ENCODE peak calls at places on chromosomes 12 and 14, in six cellular contexts. W is CD8-positive, alpha-beta memory T cell; N is fibroblast of lung; T is NCI-H1092 treated with DMSO at 0.1 percent for 48 hours; V is dorsolateral prefrontal cortex; K is stomach. P is an unnamed sample.
A peak's percentile ranks its signal among the peaks of the same experiment; 100 is the strongest.

GRCh38 chr14:40229676-40230075 is 797.4 kb upstream of the FBXO33 start:
- DNase-seq in W (no peak), N (no peak), T (no peak), V (no peak), K (no peak), P (no peak)

GRCh38 chr12:99670635-99671034 is 23.1 kb downstream of the GARIN6 start:
- DNase-seq in W (no peak), N (no peak), T (no peak), V (no peak), K (no peak), P (no peak)

GRCh38 chr14:100789460-100790417 is 36.2 kb upstream of the MEG3 start:
- DNase-seq in W (no peak), N (no peak), T (no peak), V (no peak), K (no peak), P (no peak)

GRCh38 chr12:108714866-108715265 is 16.5 kb downstream of the CORO1C start:
- DNase-seq in W (no peak), N (no peak), T (no peak), V (no peak), K (no peak), P (no peak)

GRCh38 chr14:96051642-96052540 is 12.7 kb downstream of the C14orf132 start:
- DNase-seq in W (no peak), N (no peak), T (peak; percentile 16), V (no peak), K (peak; percentile 18), P (no peak)

GRCh38 chr14:99393059-99393655 is 87.5 kb downstream of the SETD3 start:
- DNase-seq in W (no peak), N (peak; percentile 36), T (peak; percentile 23), V (no peak), K (peak; percentile 61), P (peak; percentile 22)

GRCh38 chr12:82326905-82327503 is 31.2 kb downstream of the CCDC59 start:
- DNase-seq in W (no peak), N (peak; percentile 42), T (peak; percentile 75), V (no peak), K (no peak), P (peak; percentile 54)

GRCh38 chr14:76820700-76821099 is 5.5 kb upstream of the LRRC74A start:
- DNase-seq in W (no peak), N (no peak), T (no peak), V (no peak), K (no peak), P (no peak)

GRCh38 chr12:113310489-113310888 is 24.4 kb downstream of the SLC8B1 start:
- DNase-seq in W (no peak), N (no peak), T (peak; percentile 3), V (no peak), K (no peak), P (no peak)

GRCh38 chr12:51028126-51028810 is 2.1 kb upstream of the SLC11A2 start:
- DNase-seq in W (no peak), N (peak; percentile 61), T (peak; percentile 35), V (no peak), K (no peak), P (peak; percentile 68)

GRCh38 chr14:79585845-79586244 is 625.5 kb downstream of the DIO2 start:
- DNase-seq in W (no peak), N (peak; percentile 16), T (no peak), V (no peak), K (no peak), P (no peak)

GRCh38 chr12:21527451-21528180 is 1.5 kb downstream of the SPX start:
- DNase-seq in W (peak; percentile 45), N (peak; percentile 49), T (peak; percentile 82), V (peak; percentile 22), K (peak; percentile 56), P (peak; percentile 74)

GRCh38 chr12:50574621-50575348 is 70.0 kb downstream of the DIP2B start:
- DNase-seq in W (no peak), N (peak; percentile 79), T (no peak), V (no peak), K (no peak), P (no peak)

P was measured in NCI-H510A treated with DMSO at 0.1 percent for 48 hours.